ENCODE peak calls at places on chromosomes 6 and 20, in seven cellular contexts. F is prostate gland; G is pancreas; I is stomach; L is fibroblast of mammary gland; M is heart right ventricle; X is CD8-positive, alpha-beta T cell. Y is an unnamed sample.

GRCh38 chr6:22952076-22952475 is 382.7 kb downstream of the HDGFL1 start:
- DNase-seq in F (no peak), G (no peak), I (no peak), L (no peak), M (no peak), X (no peak), Y (peak; percentile 25)

GRCh38 chr6:93087606-93088005 is 331.8 kb downstream of the EPHA7 start:
- DNase-seq in F (no peak), G (no peak), I (no peak), L (no peak), M (no peak), X (no peak), Y (no peak)

GRCh38 chr6:119129968-119130484 is 51.6 kb upstream of the FAM184A start:
- DNase-seq in F (no peak), G (no peak), I (no peak), L (peak; percentile 84), M (no peak), X (no peak), Y (peak; percentile 39)

GRCh38 chr20:47348539-47349142 is 7.9 kb downstream of the ZMYND8 start:
- DNase-seq in F (no peak), G (no peak), I (no peak), L (no peak), M (no peak), X (no peak), Y (no peak)

GRCh38 chr6:130365166-130366010 is 429 bp upstream of the TMEM200A start:
- DNase-seq in F (no peak), G (peak; percentile 13), I (peak; percentile 62), L (peak; percentile 63), M (peak; percentile 39), X (peak; percentile 30), Y (peak; percentile 63)

GRCh38 chr6:4348462-4349112 is 213.2 kb upstream of the ECI2 start:
- DNase-seq in F (no peak), G (no peak), I (peak; percentile 18), L (peak; percentile 27), M (no peak), X (no peak), Y (peak; percentile 38)

GRCh38 chr20:21102691-21103311 is 3.4 kb downstream of the LINC00237 start:
- DNase-seq in F (no peak), G (peak; percentile 30), I (peak; percentile 49), L (no peak), M (peak; percentile 42), X (peak; percentile 34), Y (peak; percentile 43)

GRCh38 chr6:166904101-166904746 is 52.1 kb downstream of the RNASET2 start:
- DNase-seq in F (no peak), G (no peak), I (no peak), L (peak; percentile 22), M (no peak), X (no peak), Y (no peak)

GRCh38 chr6:17812311-17812710 is 105.6 kb upstream of the NUP153 start:
- DNase-seq in F (no peak), G (no peak), I (no peak), L (no peak), M (no peak), X (no peak), Y (no peak)

GRCh38 chr6:73732845-73733675 is 37.1 kb downstream of the CD109 start:
- DNase-seq in F (peak; percentile 58), G (peak; percentile 17), I (peak; percentile 59), L (peak; percentile 83), M (peak; percentile 50), X (peak; percentile 60), Y (peak; percentile 65)

GRCh38 chr6:41597246-41598000 is 40.8 kb upstream of the MDFI start:
- DNase-seq in F (no peak), G (no peak), I (no peak), L (no peak), M (no peak), X (no peak), Y (no peak)

GRCh38 chr6:114432380-114432779 is 89.6 kb upstream of the HS3ST5 start:
- DNase-seq in F (no peak), G (no peak), I (no peak), L (no peak), M (no peak), X (no peak), Y (no peak)

GRCh38 chr20:33172781-33173180 is 4.8 kb downstream of the BPIFA2 start:
- DNase-seq in F (no peak), G (no peak), I (no peak), L (no peak), M (no peak), X (no peak), Y (no peak)

GRCh38 chr6:130529569-130530149 is 163.8 kb downstream of the TMEM200A start:
- DNase-seq in F (no peak), G (no peak), I (no peak), L (no peak), M (no peak), X (no peak), Y (no peak)

GRCh38 chr20:32966382-32966781 is 37.9 kb downstream of the SUN5 start:
- DNase-seq in F (no peak), G (no peak), I (peak; percentile 18), L (no peak), M (no peak), X (no peak), Y (no peak)

GRCh38 chr6:148608211-148608951 is 138.4 kb upstream of the UST start:
- DNase-seq in F (no peak), G (no peak), I (no peak), L (peak; percentile 41), M (no peak), X (no peak), Y (peak; percentile 58)

GRCh38 chr6:89826029-89826528 is 3.6 kb upstream of the CASP8AP2 start:
- DNase-seq in F (no peak), G (no peak), I (no peak), L (peak; percentile 39), M (no peak), X (no peak), Y (peak; percentile 64)

GRCh38 chr20:38225900-38226263 is 34.7 kb downstream of the KIAA1755 start:
- DNase-seq in F (no peak), G (no peak), I (no peak), L (no peak), M (no peak), X (no peak), Y (no peak)

GRCh38 chr6:144110210-144110609 is 14.8 kb upstream of the SF3B5 start:
- DNase-seq in F (no peak), G (no peak), I (no peak), L (no peak), M (no peak), X (no peak), Y (no peak)

GRCh38 chr6:67640462-67640861 is 994.6 kb upstream of the ADGRB3 start:
- DNase-seq in F (no peak), G (no peak), I (no peak), L (peak; percentile 47), M (no peak), X (no peak), Y (peak; percentile 11)

GRCh38 chr6:54094837-54095236 is 16.4 kb upstream of the MLIP start:
- DNase-seq in F (no peak), G (no peak), I (no peak), L (no peak), M (no peak), X (no peak), Y (no peak)

DNA sequence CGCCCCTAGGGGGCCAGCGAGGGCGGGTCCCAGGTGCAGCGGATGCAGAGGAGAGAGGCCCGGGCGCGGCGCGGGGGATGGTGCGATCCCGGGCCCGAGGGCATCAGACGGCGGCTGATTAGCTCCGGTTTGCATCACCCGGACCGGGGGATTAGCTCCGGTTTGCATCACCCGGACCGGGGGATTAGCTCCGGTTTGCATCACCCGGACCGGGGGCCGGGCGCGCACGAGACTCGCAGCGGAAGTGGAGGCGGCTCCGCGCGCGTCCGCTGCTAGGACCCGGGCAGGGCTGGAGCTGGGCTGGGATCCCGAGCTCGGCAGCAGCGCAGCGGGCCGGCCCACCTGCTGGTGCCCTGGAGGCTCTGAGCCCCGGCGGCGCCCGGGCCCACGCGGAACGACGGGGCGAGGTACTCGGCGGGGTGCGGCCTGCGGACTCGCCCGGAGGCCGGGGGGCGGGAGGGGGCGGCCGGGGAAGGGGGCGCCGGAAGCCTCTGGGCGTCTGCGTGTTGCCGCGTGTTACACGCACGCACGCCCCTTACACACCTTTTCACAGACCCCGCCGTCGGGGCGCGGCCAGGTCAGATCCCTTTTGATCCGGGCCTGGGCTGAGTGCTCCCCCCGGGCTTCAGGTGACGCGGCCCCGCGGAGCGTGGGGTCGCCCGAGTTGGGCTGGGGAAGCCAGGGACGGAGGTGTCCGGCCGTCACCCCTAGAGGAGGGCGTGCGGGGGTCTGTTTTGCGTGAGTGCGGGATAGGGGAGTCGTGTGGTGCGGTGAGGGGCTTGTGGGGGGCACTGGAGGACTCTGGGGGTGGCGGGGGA is 412 bp downstream of the TRIB3 start:
- DNase-seq in F (peak; percentile 38), G (peak; percentile 43), I (peak; percentile 59), L (peak; percentile 40), M (peak; percentile 53), X (peak; percentile 59), Y (peak; percentile 46)
- H3K4me3 ChIP-seq in F (peak overlapping the region; percentile 78), G (peak overlapping the region; percentile 60), I (peak overlapping the region; percentile 66), L (peak overlapping the region; percentile 68), M (peak overlapping the region; percentile 66), X (peak overlapping the region; percentile 76), Y (peak overlapping the region; percentile 66)

GRCh38 chr6:36505744-36506534 is 41.3 kb downstream of the STK38 start:
- DNase-seq in F (no peak), G (no peak), I (no peak), L (no peak), M (no peak), X (no peak), Y (no peak)
- TF ChIP-seq CTCF in F (no peak), G (no peak), I (no peak), L (no peak), M (no peak), X (no peak), Y (no peak)

GRCh38 chr20:22773326-22773725 is 189.0 kb upstream of the FOXA2 start:
- DNase-seq in F (no peak), G (no peak), I (no peak), L (no peak), M (no peak), X (no peak), Y (no peak)

GRCh38 chr20:22776369-22776768 is 192.0 kb upstream of the FOXA2 start:
- DNase-seq in F (no peak), G (no peak), I (no peak), L (peak; percentile 63), M (no peak), X (no peak), Y (no peak)

GRCh38 chr20:22771706-22772105 is 187.3 kb upstream of the FOXA2 start:
- DNase-seq in F (no peak), G (no peak), I (no peak), L (no peak), M (no peak), X (no peak), Y (no peak)

GRCh38 chr20:22775256-22775655 is 190.9 kb upstream of the FOXA2 start:
- DNase-seq in F (no peak), G (no peak), I (no peak), L (no peak), M (no peak), X (no peak), Y (no peak)

GRCh38 chr20:22775671-22776139 is 191.3 kb upstream of the FOXA2 start:
- DNase-seq in F (no peak), G (no peak), I (no peak), L (peak; percentile 74), M (no peak), X (no peak), Y (peak; percentile 18)
- H3K4me3 ChIP-seq in F (no peak overlapping the region), G (no peak overlapping the region), I (no peak overlapping the region), L (no peak overlapping the region), M (no peak overlapping the region), X (no peak overlapping the region), Y (no peak overlapping the region)

DNA sequence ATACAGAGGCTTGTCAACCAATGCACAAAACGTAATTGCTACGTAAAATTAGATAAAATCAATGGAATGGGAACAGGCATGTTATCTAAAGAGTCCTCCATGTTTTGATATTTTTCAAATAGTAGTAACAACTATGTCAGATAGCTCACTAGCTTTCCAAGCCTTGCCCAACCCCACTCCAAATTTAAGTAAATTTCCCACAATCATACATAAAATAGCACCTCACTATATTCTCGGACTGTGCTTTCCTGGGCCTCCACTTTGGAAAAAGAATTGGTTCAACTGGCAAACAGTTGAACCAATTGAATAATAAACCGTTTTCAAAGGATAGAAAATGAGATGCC is 3.6 kb downstream of the HAO1 start:
- DNase-seq in F (no peak), G (no peak), I (no peak), L (no peak), M (no peak), X (no peak), Y (no peak)
- TF ChIP-seq CTCF in F (no peak), G (no peak), I (no peak), L (no peak), M (no peak), X (no peak), Y (no peak)

Y was measured in foreskin fibroblast.